ENCODE peak calls at places on chromosomes 16 and 17, in eight cellular contexts. R, M, X, P, L, O, U and D are unnamed samples.

GRCh38 chr17:40520991-40521453 is 19.6 kb upstream of the TNS4 start:
- DNase-seq in L (no peak), P (no peak), X (no peak), U (no peak), M (peak), O (no peak), R (no peak), D (no peak)

GRCh38 chr16:19567560-19567959 is 12.1 kb downstream of the VPS35L start:
- DNase-seq in O (no peak), X (no peak), U (no peak), R (no peak), L (no peak), P (no peak), M (no peak), D (no peak)

GRCh38 chr16:8768701-8769100 is 28.7 kb downstream of the TMEM186 start:
- DNase-seq in U (no peak), P (no peak), L (no peak), X (peak), O (no peak), M (no peak), R (no peak), D (no peak)

GRCh38 chr16:554640-555413 is 5.4 kb upstream of the PRR35 start:
- DNase-seq in R (no peak), X (no peak), P (no peak), L (peak), M (no peak), U (no peak), O (no peak), D (no peak)

GRCh38 chr16:69365901-69366300 is 14.3 kb upstream of the TMED6 start:
- DNase-seq in L (no peak), X (no peak), M (no peak), O (no peak), U (no peak), R (no peak), P (no peak), D (no peak)

GRCh38 chr17:67293251-67294203 is 48.5 kb upstream of the HELZ start:
- DNase-seq in O (peak), P (peak), M (peak), L (no peak), U (peak), R (peak), X (no peak), D (peak)

GRCh38 chr17:62692721-62693431 is 65.4 kb downstream of the MRC2 start:
- DNase-seq in X (no peak), L (no peak), U (no peak), P (no peak), R (no peak), O (peak), M (peak), D (no peak)

GRCh38 chr16:81745704-81746558 is 33.2 kb upstream of the PLCG2 start:
- DNase-seq in X (peak), R (peak), M (peak), U (peak), L (peak), P (peak), O (peak), D (peak)

GRCh38 chr17:4766199-4766598 is 5.5 kb upstream of the TM4SF5 start:
- DNase-seq in P (no peak), O (no peak), L (no peak), X (no peak), U (no peak), M (peak), R (no peak), D (no peak)

GRCh38 chr17:50501054-50501453 is 7.2 kb upstream of the MYCBPAP start:
- DNase-seq in O (peak), U (no peak), P (no peak), R (peak), X (no peak), L (peak), M (no peak), D (no peak)

GRCh38 chr17:7208754-7209460 is 10.7 kb downstream of the DLG4 start:
- DNase-seq in O (no peak), M (no peak), R (no peak), P (no peak), X (no peak), U (peak), L (no peak), D (no peak)

GRCh38 chr17:31134526-31134925 is 39.7 kb downstream of the NF1 start:
- DNase-seq in P (no peak), O (no peak), U (no peak), M (no peak), X (no peak), R (no peak), L (no peak), D (no peak)

GRCh38 chr17:60916043-60916442 is 238.4 kb downstream of the BCAS3 start:
- DNase-seq in R (peak), U (no peak), X (no peak), M (no peak), L (no peak), O (no peak), P (no peak), D (no peak)

GRCh38 chr17:60321336-60322055 is 70.4 kb downstream of the USP32 start:
- DNase-seq in L (no peak), R (no peak), U (no peak), X (no peak), M (no peak), O (no peak), P (no peak), D (no peak)

GRCh38 chr16:67673712-67674580 is 7.3 kb downstream of the C16orf86 start:
- DNase-seq in R (no peak), O (no peak), P (no peak), L (no peak), M (peak), X (peak), U (peak), D (no peak)

GRCh38 chr17:45962221-45962972 is 36.7 kb upstream of the STH start:
- DNase-seq in L (no peak), X (no peak), P (no peak), R (no peak), U (no peak), M (no peak), O (no peak), D (no peak)

GRCh38 chr16:22232277-22233049 is 26.4 kb downstream of the EEF2K start:
- DNase-seq in L (peak), M (peak), X (no peak), O (no peak), R (peak), U (peak), P (peak), D (peak)

GRCh38 chr16:84144301-84144858 is 597 bp downstream of the HSDL1 start:
- DNase-seq in M (peak), L (no peak), U (peak), P (peak), X (peak), R (no peak), O (peak), D (peak)

GRCh38 chr17:31699281-31699680 is 159.8 kb downstream of the COPRS start:
- DNase-seq in O (no peak), P (no peak), X (no peak), R (no peak), L (no peak), M (no peak), U (no peak), D (no peak)

GRCh38 chr17:45409659-45410076 is 23.0 kb downstream of the ARHGAP27 start:
- DNase-seq in U (no peak), R (no peak), X (no peak), M (no peak), P (no peak), O (no peak), L (no peak), D (no peak)

GRCh38 chr16:70736454-70737376 is 50.9 kb upstream of the MTSS2 start:
- DNase-seq in U (no peak), M (no peak), X (no peak), L (no peak), R (no peak), P (no peak), O (no peak), D (no peak)